ENCODE peak calls at places on chromosomes 6 and 20, in seven cellular contexts. One of them, this sample, is unnamed.

GRCh38 chr6:38039497-38039896 is 220.0 kb downstream of the ZFAND3 start:
- DNase-seq in adrenal gland: no peak
- DNase-seq in cardiac muscle cell: no peak
- DNase-seq in activated CD4-positive, alpha-beta T cell treated with anti-CD3 and anti-CD28 coated beads, Interleukin-2, amount 50 U/mL, for 1 hour: no peak
- DNase-seq in NCI-H1417: no peak
- DNase-seq in K562: no peak
- DNase-seq in A549: no peak
- DNase-seq in this sample: no peak

GRCh38 chr6:33428891-33429744 is 9.3 kb downstream of the SYNGAP1 start:
- DNase-seq in NCI-H1417: no peak
- DNase-seq in A549: no peak
- DNase-seq in activated CD4-positive, alpha-beta T cell treated with anti-CD3 and anti-CD28 coated beads, Interleukin-2, amount 50 U/mL, for 1 hour: no peak
- DNase-seq in K562: no peak
- DNase-seq in adrenal gland: no peak
- DNase-seq in cardiac muscle cell: no peak
- DNase-seq in this sample: no peak

GRCh38 chr6:156977527-156978291 is 200.5 kb downstream of the ARID1B start:
- DNase-seq in cardiac muscle cell: peak; percentile 71
- DNase-seq in A549: no peak
- DNase-seq in activated CD4-positive, alpha-beta T cell treated with anti-CD3 and anti-CD28 coated beads, Interleukin-2, amount 50 U/mL, for 1 hour: no peak
- DNase-seq in K562: no peak
- DNase-seq in NCI-H1417: no peak
- DNase-seq in adrenal gland: peak; percentile 47
- DNase-seq in this sample: no peak

GRCh38 chr6:42938428-42938796 is 9.1 kb downstream of the CNPY3 start:
- DNase-seq in NCI-H1417: no peak
- DNase-seq in A549: no peak
- DNase-seq in activated CD4-positive, alpha-beta T cell treated with anti-CD3 and anti-CD28 coated beads, Interleukin-2, amount 50 U/mL, for 1 hour: no peak
- DNase-seq in K562: no peak
- DNase-seq in cardiac muscle cell: no peak
- DNase-seq in adrenal gland: no peak
- DNase-seq in this sample: no peak

GRCh38 chr20:53884859-53885654 is 185.3 kb downstream of the BCAS1 start:
- DNase-seq in adrenal gland: no peak
- DNase-seq in K562: no peak
- DNase-seq in NCI-H1417: no peak
- DNase-seq in cardiac muscle cell: no peak
- DNase-seq in activated CD4-positive, alpha-beta T cell treated with anti-CD3 and anti-CD28 coated beads, Interleukin-2, amount 50 U/mL, for 1 hour: no peak
- DNase-seq in A549: no peak
- DNase-seq in this sample: no peak

GRCh38 chr6:94636780-94637385 is 940.5 kb upstream of the MANEA start:
- DNase-seq in A549: peak; percentile 33
- DNase-seq in cardiac muscle cell: no peak
- DNase-seq in adrenal gland: no peak
- DNase-seq in NCI-H1417: peak; percentile 11
- DNase-seq in K562: no peak
- DNase-seq in activated CD4-positive, alpha-beta T cell treated with anti-CD3 and anti-CD28 coated beads, Interleukin-2, amount 50 U/mL, for 1 hour: no peak
- DNase-seq in this sample: no peak

GRCh38 chr6:168122011-168122410 is 43.0 kb upstream of the FRMD1 start:
- DNase-seq in cardiac muscle cell: no peak
- DNase-seq in adrenal gland: no peak
- DNase-seq in K562: no peak
- DNase-seq in NCI-H1417: no peak
- DNase-seq in activated CD4-positive, alpha-beta T cell treated with anti-CD3 and anti-CD28 coated beads, Interleukin-2, amount 50 U/mL, for 1 hour: no peak
- DNase-seq in A549: no peak
- DNase-seq in this sample: no peak

GRCh38 chr6:45369870-45370269 is 7.9 kb downstream of the SUPT3H start:
- DNase-seq in A549: no peak
- DNase-seq in adrenal gland: no peak
- DNase-seq in cardiac muscle cell: no peak
- DNase-seq in K562: no peak
- DNase-seq in NCI-H1417: no peak
- DNase-seq in activated CD4-positive, alpha-beta T cell treated with anti-CD3 and anti-CD28 coated beads, Interleukin-2, amount 50 U/mL, for 1 hour: no peak
- DNase-seq in this sample: no peak

GRCh38 chr6:38997128-38997761 is 51.3 kb upstream of the GLP1R start:
- DNase-seq in A549: peak; percentile 16
- DNase-seq in cardiac muscle cell: peak; percentile 45
- DNase-seq in activated CD4-positive, alpha-beta T cell treated with anti-CD3 and anti-CD28 coated beads, Interleukin-2, amount 50 U/mL, for 1 hour: peak; percentile 29
- DNase-seq in K562: peak; percentile 52
- DNase-seq in adrenal gland: no peak
- DNase-seq in NCI-H1417: peak; percentile 70
- DNase-seq in this sample: no peak

GRCh38 chr6:33742837-33743236 is 3.9 kb downstream of the IP6K3 start:
- DNase-seq in NCI-H1417: no peak
- DNase-seq in cardiac muscle cell: no peak
- DNase-seq in K562: no peak
- DNase-seq in activated CD4-positive, alpha-beta T cell treated with anti-CD3 and anti-CD28 coated beads, Interleukin-2, amount 50 U/mL, for 1 hour: no peak
- DNase-seq in A549: no peak
- DNase-seq in adrenal gland: no peak
- DNase-seq in this sample: no peak

GRCh38 chr6:113854531-113855499 is 2.3 kb upstream of the MARCKS start:
- DNase-seq in adrenal gland: peak; percentile 42
- DNase-seq in A549: peak; percentile 78
- DNase-seq in activated CD4-positive, alpha-beta T cell treated with anti-CD3 and anti-CD28 coated beads, Interleukin-2, amount 50 U/mL, for 1 hour: no peak
- DNase-seq in K562: peak; percentile 42
- DNase-seq in NCI-H1417: peak; percentile 97
- DNase-seq in cardiac muscle cell: peak; percentile 92
- DNase-seq in this sample: no peak

GRCh38 chr6:17984399-17984798 is 3.0 kb downstream of the KIF13A start:
- DNase-seq in adrenal gland: no peak
- DNase-seq in A549: no peak
- DNase-seq in cardiac muscle cell: no peak
- DNase-seq in K562: no peak
- DNase-seq in NCI-H1417: no peak
- DNase-seq in activated CD4-positive, alpha-beta T cell treated with anti-CD3 and anti-CD28 coated beads, Interleukin-2, amount 50 U/mL, for 1 hour: no peak
- DNase-seq in this sample: no peak

GRCh38 chr6:168834814-168835213 is 393.8 kb downstream of the SMOC2 start:
- DNase-seq in NCI-H1417: no peak
- DNase-seq in K562: no peak
- DNase-seq in cardiac muscle cell: no peak
- DNase-seq in adrenal gland: no peak
- DNase-seq in activated CD4-positive, alpha-beta T cell treated with anti-CD3 and anti-CD28 coated beads, Interleukin-2, amount 50 U/mL, for 1 hour: no peak
- DNase-seq in A549: no peak
- DNase-seq in this sample: no peak

GRCh38 chr6:89144358-89145041 is 1.4 kb upstream of the PM20D2 start:
- DNase-seq in adrenal gland: no peak
- DNase-seq in A549: no peak
- DNase-seq in K562: no peak
- DNase-seq in cardiac muscle cell: no peak
- DNase-seq in activated CD4-positive, alpha-beta T cell treated with anti-CD3 and anti-CD28 coated beads, Interleukin-2, amount 50 U/mL, for 1 hour: no peak
- DNase-seq in NCI-H1417: peak; percentile 7
- DNase-seq in this sample: no peak

GRCh38 chr6:27213544-27214125 is 33.9 kb upstream of the PRSS16 start:
- DNase-seq in activated CD4-positive, alpha-beta T cell treated with anti-CD3 and anti-CD28 coated beads, Interleukin-2, amount 50 U/mL, for 1 hour: no peak
- DNase-seq in NCI-H1417: no peak
- DNase-seq in A549: peak; percentile 83
- DNase-seq in adrenal gland: no peak
- DNase-seq in K562: peak; percentile 61
- DNase-seq in cardiac muscle cell: peak; percentile 21
- DNase-seq in this sample: no peak

GRCh38 chr20:469746-470490 is 7.6 kb upstream of the TBC1D20 start:
- DNase-seq in NCI-H1417: no peak
- DNase-seq in A549: no peak
- DNase-seq in cardiac muscle cell: no peak
- DNase-seq in K562: no peak
- DNase-seq in adrenal gland: no peak
- DNase-seq in activated CD4-positive, alpha-beta T cell treated with anti-CD3 and anti-CD28 coated beads, Interleukin-2, amount 50 U/mL, for 1 hour: no peak
- DNase-seq in this sample: no peak

GRCh38 chr6:164331026-164331425 is 916.5 kb downstream of the QKI start:
- DNase-seq in A549: no peak
- DNase-seq in NCI-H1417: no peak
- DNase-seq in K562: no peak
- DNase-seq in cardiac muscle cell: peak; percentile 11
- DNase-seq in activated CD4-positive, alpha-beta T cell treated with anti-CD3 and anti-CD28 coated beads, Interleukin-2, amount 50 U/mL, for 1 hour: no peak
- DNase-seq in adrenal gland: no peak
- DNase-seq in this sample: no peak

GRCh38 chr6:110590821-110591351 is 114.5 kb upstream of the SLC22A16 start:
- DNase-seq in adrenal gland: no peak
- DNase-seq in A549: no peak
- DNase-seq in K562: no peak
- DNase-seq in cardiac muscle cell: peak; percentile 58
- DNase-seq in activated CD4-positive, alpha-beta T cell treated with anti-CD3 and anti-CD28 coated beads, Interleukin-2, amount 50 U/mL, for 1 hour: no peak
- DNase-seq in NCI-H1417: no peak
- DNase-seq in this sample: no peak

GRCh38 chr6:27254566-27254965 is 7.1 kb downstream of the PRSS16 start:
- DNase-seq in activated CD4-positive, alpha-beta T cell treated with anti-CD3 and anti-CD28 coated beads, Interleukin-2, amount 50 U/mL, for 1 hour: no peak
- DNase-seq in K562: no peak
- DNase-seq in NCI-H1417: no peak
- DNase-seq in cardiac muscle cell: no peak
- DNase-seq in A549: no peak
- DNase-seq in adrenal gland: no peak
- DNase-seq in this sample: no peak